ENCODE peak calls at places on chromosome 1, in six cellular contexts. One of them, this sample, is unnamed.

GRCh38 chr1:20575544-20576056 is 13.3 kb upstream of the CDA start:
- DNase-seq in BJ: no peak
- DNase-seq in foreskin melanocyte: no peak
- DNase-seq in midbrain: no peak
- DNase-seq in NCI-H1092: no peak
- DNase-seq in RPMI7951: no peak
- DNase-seq in this sample: no peak

GRCh38 chr1:17588048-17588781 is 48.7 kb downstream of the ARHGEF10L start:
- DNase-seq in BJ: peak; percentile 37
- DNase-seq in foreskin melanocyte: peak; percentile 40
- DNase-seq in midbrain: no peak
- DNase-seq in NCI-H1092: no peak
- DNase-seq in RPMI7951: peak; percentile 98
- DNase-seq in this sample: peak; percentile 81

GRCh38 chr1:156776942-156777341 is 9.6 kb downstream of the PRCC start:
- DNase-seq in BJ: no peak
- DNase-seq in foreskin melanocyte: no peak
- DNase-seq in midbrain: no peak
- DNase-seq in NCI-H1092: no peak
- DNase-seq in RPMI7951: no peak
- DNase-seq in this sample: no peak

GRCh38 chr1:168408531-168409242 is 128.0 kb downstream of the TBX19 start:
- DNase-seq in BJ: no peak
- DNase-seq in foreskin melanocyte: no peak
- DNase-seq in midbrain: no peak
- DNase-seq in NCI-H1092: no peak
- DNase-seq in RPMI7951: peak; percentile 86
- DNase-seq in this sample: no peak

GRCh38 chr1:168365719-168366474 is 85.2 kb downstream of the TBX19 start:
- DNase-seq in BJ: no peak
- DNase-seq in foreskin melanocyte: no peak
- DNase-seq in midbrain: no peak
- DNase-seq in NCI-H1092: no peak
- DNase-seq in RPMI7951: no peak
- DNase-seq in this sample: no peak

GRCh38 chr1:95905818-95906395 is 671.9 kb downstream of the RWDD3 start:
- DNase-seq in BJ: no peak
- DNase-seq in foreskin melanocyte: no peak
- DNase-seq in midbrain: no peak
- DNase-seq in NCI-H1092: no peak
- DNase-seq in RPMI7951: no peak
- DNase-seq in this sample: no peak

GRCh38 chr1:99306644-99307043 is 42.4 kb downstream of the PLPPR4 start:
- DNase-seq in BJ: no peak
- DNase-seq in foreskin melanocyte: no peak
- DNase-seq in midbrain: no peak
- DNase-seq in NCI-H1092: no peak
- DNase-seq in RPMI7951: no peak
- DNase-seq in this sample: no peak

GRCh38 chr1:213989740-213990472 is 2.1 kb downstream of the PROX1 start:
- DNase-seq in BJ: no peak
- DNase-seq in foreskin melanocyte: no peak
- DNase-seq in midbrain: no peak
- DNase-seq in NCI-H1092: peak; percentile 70
- DNase-seq in RPMI7951: peak; percentile 39
- DNase-seq in this sample: no peak

GRCh38 chr1:154419620-154420020 is 14.5 kb downstream of the IL6R start:
- DNase-seq in BJ: peak; percentile 57
- DNase-seq in foreskin melanocyte: peak; percentile 58
- DNase-seq in midbrain: peak; percentile 79
- DNase-seq in NCI-H1092: no peak
- DNase-seq in RPMI7951: peak; percentile 59
- DNase-seq in this sample: no peak

GRCh38 chr1:32341186-32341757 is 5.2 kb upstream of the MARCKSL1 start:
- DNase-seq in BJ: no peak
- DNase-seq in foreskin melanocyte: peak; percentile 81
- DNase-seq in midbrain: peak; percentile 20
- DNase-seq in NCI-H1092: no peak
- DNase-seq in RPMI7951: no peak
- DNase-seq in this sample: no peak

This sample was measured in HuH-7.